ENCODE peak calls at places on chromosomes 7 and 10, in nine cellular contexts. K is NCI-H748 treated with DMSO at 0.1 percent for 48 hours, D is amniotic stem cell, H is HFFc6, S is NCI-H69, Z is caudate nucleus, Y is T-cell, C is T-helper 9 cell, O is fibroblast of the conjunctiva. N is an unnamed sample.

GRCh38 chr10:49594594-49594993 is 15.5 kb upstream of the SLC18A3 start:
- DNase-seq in K (peak), D (peak), H (peak), S (peak), Z (no peak), Y (no peak), C (no peak), O (peak), N (no peak)

GRCh38 chr7:90403174-90404113 is at the start of gene CLDN12:
- DNase-seq in K (peak), D (peak), H (peak), S (peak), Z (peak), Y (peak), C (peak), O (peak), N (peak)

GRCh38 chr10:119306514-119306951 is 99.2 kb downstream of the GRK5 start:
- DNase-seq in K (no peak), D (no peak), H (no peak), S (peak), Z (no peak), Y (peak), C (peak), O (no peak), N (peak)

GRCh38 chr10:73850863-73851461 is 23.4 kb downstream of the CAMK2G start:
- DNase-seq in K (no peak), D (peak), H (peak), S (no peak), Z (no peak), Y (no peak), C (no peak), O (peak), N (no peak)

GRCh38 chr7:120742370-120742769 is 115.6 kb downstream of the TSPAN12 start:
- DNase-seq in K (peak), D (no peak), H (no peak), S (peak), Z (no peak), Y (no peak), C (no peak), O (no peak), N (no peak)

GRCh38 chr10:521261-521660 is 168.2 kb downstream of the DIP2C start:
- DNase-seq in K (no peak), D (no peak), H (no peak), S (no peak), Z (no peak), Y (no peak), C (no peak), O (no peak), N (no peak)

GRCh38 chr10:84337199-84337598 is 8.8 kb downstream of the CCSER2 start:
- DNase-seq in K (no peak), D (peak), H (peak), S (no peak), Z (no peak), Y (no peak), C (no peak), O (no peak), N (no peak)

GRCh38 chr7:104012815-104013214 is 23.4 kb upstream of the RELN start:
- DNase-seq in K (no peak), D (no peak), H (no peak), S (no peak), Z (no peak), Y (no peak), C (no peak), O (no peak), N (no peak)

GRCh38 chr10:88791924-88792323 is 10.6 kb upstream of the LIPM start:
- DNase-seq in K (no peak), D (no peak), H (peak), S (peak), Z (no peak), Y (no peak), C (no peak), O (no peak), N (no peak)

GRCh38 chr10:80617807-80618206 is 80.1 kb downstream of the SH2D4B start:
- DNase-seq in K (no peak), D (no peak), H (no peak), S (no peak), Z (no peak), Y (no peak), C (no peak), O (no peak), N (no peak)

GRCh38 chr10:132133005-132133404 is 53.7 kb upstream of the DPYSL4 start:
- DNase-seq in K (no peak), D (no peak), H (no peak), S (no peak), Z (no peak), Y (no peak), C (no peak), O (no peak), N (no peak)

GRCh38 chr10:84076047-84076388 is 63.3 kb upstream of the GHITM start:
- DNase-seq in K (no peak), D (peak), H (peak), S (no peak), Z (no peak), Y (no peak), C (no peak), O (peak), N (no peak)

GRCh38 chr7:82778021-82778420 is 334.4 kb upstream of the CACNA2D1 start:
- DNase-seq in K (no peak), D (no peak), H (peak), S (no peak), Z (no peak), Y (no peak), C (no peak), O (no peak), N (no peak)

GRCh38 chr10:110530131-110530831 is 32.6 kb downstream of the DUSP5 start:
- DNase-seq in K (no peak), D (no peak), H (peak), S (peak), Z (no peak), Y (no peak), C (no peak), O (no peak), N (no peak)

GRCh38 chr7:65239707-65240352 is 133.8 kb upstream of the ZNF92 start:
- DNase-seq in K (no peak), D (no peak), H (no peak), S (peak), Z (no peak), Y (no peak), C (no peak), O (no peak), N (no peak)

GRCh38 chr10:73625004-73625883 is 16.0 kb downstream of the MYOZ1 start:
- DNase-seq in K (no peak), D (no peak), H (no peak), S (peak), Z (no peak), Y (no peak), C (peak), O (no peak), N (no peak)

GRCh38 chr7:99102361-99102760 is 41.5 kb downstream of the SMURF1 start:
- DNase-seq in K (no peak), D (no peak), H (no peak), S (no peak), Z (no peak), Y (no peak), C (no peak), O (no peak), N (no peak)

GRCh38 chr10:126321455-126321854 is 66.8 kb downstream of the ADAM12 start:
- DNase-seq in K (no peak), D (no peak), H (no peak), S (no peak), Z (no peak), Y (no peak), C (no peak), O (no peak), N (no peak)

GRCh38 chr7:70660154-70660818 is 471.7 kb upstream of the GALNT17 start:
- DNase-seq in K (no peak), D (no peak), H (no peak), S (peak), Z (no peak), Y (peak), C (peak), O (no peak), N (peak)

GRCh38 chr10:50874723-50875122 is 10.7 kb downstream of the A1CF start:
- DNase-seq in K (no peak), D (no peak), H (no peak), S (peak), Z (no peak), Y (no peak), C (no peak), O (no peak), N (no peak)

GRCh38 chr7:13032524-13032923 is 345.1 kb downstream of the ARL4A start:
- DNase-seq in K (no peak), D (no peak), H (no peak), S (peak), Z (no peak), Y (no peak), C (no peak), O (no peak), N (no peak)

GRCh38 chr10:52318822-52319464 is 4.9 kb downstream of the DKK1 start:
- DNase-seq in K (no peak), D (peak), H (peak), S (no peak), Z (no peak), Y (no peak), C (no peak), O (peak), N (no peak)

GRCh38 chr10:109429956-109430760 is 493.2 kb downstream of the XPNPEP1 start:
- DNase-seq in K (no peak), D (peak), H (peak), S (no peak), Z (no peak), Y (no peak), C (no peak), O (peak), N (no peak)

N was measured in T-helper 1 cell.